ENCODE peak calls at places on chromosomes 11 and 22, in ten cellular contexts. I, Q, Y, N, R, C, K, T, L and G are unnamed samples. For H3K27me3 and H3K9me3, the result is how much of the 10 kb centered on the place peaks cover.

GRCh38 chr11:2258501-2259465 is 11.6 kb downstream of the ASCL2 start:
- DNase-seq in I (peak), Q (no peak), Y (peak), N (peak), R (no peak), C (no peak), K (peak), T (no peak), L (peak), G (no peak)

GRCh38 chr11:13955971-13956421 is 6.5 kb upstream of the SPON1 start:
- DNase-seq in I (no peak), Q (peak), Y (peak), N (peak), R (no peak), C (no peak), K (peak), T (peak), L (peak), G (peak)

GRCh38 chr11:12150831-12151382 is 40.5 kb downstream of the MICAL2 start:
- DNase-seq in I (no peak), Q (peak), Y (no peak), N (no peak), R (no peak), C (no peak), K (no peak), T (no peak), L (no peak), G (no peak)

GRCh38 chr11:96340555-96340885 is 2.5 kb downstream of the MAML2 start:
- DNase-seq in I (no peak), Q (peak), Y (no peak), N (no peak), R (no peak), C (no peak), K (no peak), T (no peak), L (no peak), G (no peak)

GRCh38 chr11:11543656-11544055 is 78.1 kb downstream of the GALNT18 start:
- DNase-seq in I (no peak), Q (no peak), Y (no peak), N (no peak), R (no peak), C (no peak), K (no peak), T (no peak), L (no peak), G (no peak)

GRCh38 chr11:50298182-50298988 is 265.7 kb downstream of the OR4C45 start:
- DNase-seq in I (no peak), Q (no peak), Y (no peak), N (no peak), R (no peak), C (no peak), K (no peak), T (peak), L (no peak), G (no peak)

GRCh38 chr11:129224538-129224937 is 32.4 kb upstream of the ARHGAP32 start:
- DNase-seq in I (no peak), Q (no peak), Y (no peak), N (no peak), R (no peak), C (no peak), K (no peak), T (no peak), L (no peak), G (no peak)

GRCh38 chr22:31082606-31083376 is 1.7 kb downstream of the SMTN start:
- DNase-seq in I (no peak), Q (peak), Y (peak), N (peak), R (peak), C (no peak), K (peak), T (peak), L (peak), G (peak)

GRCh38 chr22:49296561-49296960 is 531.1 kb downstream of the BRD1 start:
- DNase-seq in I (no peak), Q (no peak), Y (peak), N (no peak), R (no peak), C (no peak), K (peak), T (no peak), L (no peak), G (no peak)

GRCh38 chr11:45652781-45653180 is 12.6 kb downstream of the CHST1 start:
- DNase-seq in I (no peak), Q (peak), Y (peak), N (no peak), R (no peak), C (no peak), K (no peak), T (no peak), L (no peak), G (no peak)

GRCh38 chr22:38177926-38178604 is 3.6 kb downstream of the PLA2G6 start:
- DNase-seq in I (peak), Q (peak), Y (no peak), N (peak), R (peak), C (no peak), K (peak), T (peak), L (peak), G (peak)

GRCh38 chr11:119533931-119534694 is 111.1 kb upstream of the THY1 start:
- DNase-seq in I (peak), Q (peak), Y (peak), N (peak), R (peak), C (no peak), K (peak), T (peak), L (peak), G (peak)

GRCh38 chr11:80980221-80980620 is 1539.4 kb upstream of the TENM4 start:
- DNase-seq in I (no peak), Q (no peak), Y (no peak), N (no peak), R (no peak), C (no peak), K (no peak), T (no peak), L (no peak), G (no peak)

GRCh38 chr11:66365711-66366619 is 5.6 kb downstream of the SLC29A2 start:
- DNase-seq in I (no peak), Q (no peak), Y (no peak), N (peak), R (peak), C (no peak), K (no peak), T (no peak), L (no peak), G (no peak)

GRCh38 chr11:96309001-96309642 is 33.9 kb downstream of the MAML2 start:
- DNase-seq in I (no peak), Q (no peak), Y (no peak), N (no peak), R (no peak), C (no peak), K (no peak), T (no peak), L (no peak), G (no peak)

GRCh38 chr11:2576536-2576935 is 123.3 kb downstream of the KCNQ1OT1 start:
- DNase-seq in I (peak), Q (no peak), Y (peak), N (no peak), R (no peak), C (peak), K (no peak), T (no peak), L (peak), G (peak)

GRCh38 chr22:29270475-29271271 is 2.6 kb downstream of the EWSR1 start:
- DNase-seq in I (no peak), Q (peak), Y (no peak), N (no peak), R (no peak), C (no peak), K (no peak), T (no peak), L (no peak), G (no peak)

GRCh38 chr11:59173080-59173963 is 1.4 kb downstream of the DTX4 start:
- DNase-seq in I (peak), Q (peak), Y (peak), N (peak), R (peak), C (no peak), K (no peak), T (no peak), L (peak), G (no peak)

DNA sequence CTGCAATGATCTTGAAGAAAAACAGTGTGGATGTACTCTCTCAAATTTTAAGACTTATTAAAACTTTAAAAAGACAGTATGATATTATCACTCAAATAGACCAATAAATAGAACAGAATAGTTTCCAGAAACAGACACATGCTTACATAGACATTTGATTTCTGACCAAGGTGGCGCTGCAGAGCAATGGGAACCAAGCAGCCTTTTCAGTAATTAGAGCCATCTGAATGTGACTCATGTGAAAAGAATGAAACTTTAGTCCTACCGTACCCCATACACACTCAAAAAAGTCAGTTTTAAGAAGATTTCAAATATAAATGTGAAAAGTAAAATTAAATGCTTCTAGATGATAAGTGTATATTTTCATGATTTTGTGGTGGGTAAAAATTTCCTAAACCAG is 74.2 kb upstream of the MS4A8 start:
- DNase-seq in I (no peak), Q (peak), Y (peak), N (no peak), R (no peak), C (no peak), K (peak), T (no peak), L (peak), G (peak)
- TF ChIP-seq CTCF in I (no peak), Q (peak), Y (peak), N (peak), R (no peak), C (no peak), K (no peak), T (no peak), L (no peak), G (peak)

GRCh38 chr11:108916935-108917334 is 252.1 kb downstream of the DDX10 start:
- DNase-seq in I (no peak), Q (no peak), Y (no peak), N (no peak), R (no peak), C (no peak), K (no peak), T (no peak), L (no peak), G (no peak)
- H3K27me3 ChIP-seq in I (under half), Q (under half), Y (under half), N (under half), R (under half), C (under half), K (under half), T (under half), L (under half), G (under half)

GRCh38 chr11:72432347-72433287 is 1.7 kb downstream of the CLPB start:
- DNase-seq in I (no peak), Q (no peak), Y (no peak), N (no peak), R (no peak), C (no peak), K (no peak), T (no peak), L (no peak), G (no peak)
- H3K9me3 ChIP-seq in I (under half), Q (under half), Y (under half), N (under half), R (under half), C (under half), K (under half), T (under half), L (under half), G (under half)

GRCh38 chr22:19913337-19913936 is 28.1 kb upstream of the COMT start:
- DNase-seq in I (no peak), Q (no peak), Y (no peak), N (no peak), R (no peak), C (no peak), K (no peak), T (no peak), L (no peak), G (no peak)

GRCh38 chr22:19910180-19910744 is 31.3 kb upstream of the COMT start:
- DNase-seq in I (no peak), Q (no peak), Y (no peak), N (no peak), R (no peak), C (no peak), K (no peak), T (no peak), L (no peak), G (no peak)

GRCh38 chr22:19914201-19914943 is 27.2 kb upstream of the COMT start:
- DNase-seq in I (no peak), Q (no peak), Y (no peak), N (no peak), R (no peak), C (no peak), K (no peak), T (no peak), L (no peak), G (no peak)

GRCh38 chr22:19911540-19912235 is 29.9 kb upstream of the COMT start:
- DNase-seq in I (no peak), Q (no peak), Y (no peak), N (no peak), R (no peak), C (no peak), K (no peak), T (no peak), L (no peak), G (no peak)

DNA sequence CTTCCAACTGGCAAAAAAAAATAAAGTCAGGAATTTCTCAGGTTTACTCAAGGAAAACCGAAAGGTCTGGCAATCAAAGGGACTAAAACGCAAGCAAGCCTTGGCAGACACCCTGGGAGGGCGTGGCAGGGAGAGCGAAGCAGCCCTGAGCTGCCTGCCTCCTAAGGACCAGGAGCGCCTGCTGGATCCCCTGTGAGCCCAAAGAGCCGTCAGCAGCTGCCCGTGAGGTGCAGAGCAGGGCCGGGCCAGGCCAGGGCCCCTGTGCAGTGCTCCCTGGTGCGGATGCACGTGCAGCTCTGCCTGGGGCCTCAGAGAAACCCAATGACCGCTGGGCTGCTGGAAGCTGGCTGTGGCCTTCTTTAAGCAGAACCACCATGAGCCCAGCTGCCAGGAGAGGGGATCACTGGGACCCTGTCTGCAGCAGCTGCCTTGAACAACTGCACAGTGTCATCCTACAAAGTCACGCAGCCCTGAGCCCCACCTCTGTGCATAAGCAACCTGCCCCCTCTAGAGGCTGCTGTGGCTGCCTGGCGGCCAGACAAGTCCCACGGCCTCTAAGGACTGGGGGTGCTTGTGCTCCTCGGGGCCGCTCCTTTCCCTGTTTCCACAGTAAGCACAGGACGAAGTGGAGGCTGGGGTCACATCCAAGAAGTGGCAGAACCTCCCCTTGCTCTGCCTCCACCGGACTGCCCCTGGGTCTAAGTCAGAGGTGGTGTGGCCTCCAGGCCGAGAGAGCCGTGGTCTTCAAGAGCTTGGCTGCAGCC is 29.2 kb upstream of the COMT start:
- DNase-seq in I (no peak), Q (no peak), Y (peak), N (no peak), R (no peak), C (no peak), K (peak), T (no peak), L (no peak), G (no peak)
- TF ChIP-seq CTCF in I (no peak), Q (peak), Y (peak), N (no peak), R (no peak), C (no peak), K (no peak), T (no peak), L (no peak), G (no peak)

DNA sequence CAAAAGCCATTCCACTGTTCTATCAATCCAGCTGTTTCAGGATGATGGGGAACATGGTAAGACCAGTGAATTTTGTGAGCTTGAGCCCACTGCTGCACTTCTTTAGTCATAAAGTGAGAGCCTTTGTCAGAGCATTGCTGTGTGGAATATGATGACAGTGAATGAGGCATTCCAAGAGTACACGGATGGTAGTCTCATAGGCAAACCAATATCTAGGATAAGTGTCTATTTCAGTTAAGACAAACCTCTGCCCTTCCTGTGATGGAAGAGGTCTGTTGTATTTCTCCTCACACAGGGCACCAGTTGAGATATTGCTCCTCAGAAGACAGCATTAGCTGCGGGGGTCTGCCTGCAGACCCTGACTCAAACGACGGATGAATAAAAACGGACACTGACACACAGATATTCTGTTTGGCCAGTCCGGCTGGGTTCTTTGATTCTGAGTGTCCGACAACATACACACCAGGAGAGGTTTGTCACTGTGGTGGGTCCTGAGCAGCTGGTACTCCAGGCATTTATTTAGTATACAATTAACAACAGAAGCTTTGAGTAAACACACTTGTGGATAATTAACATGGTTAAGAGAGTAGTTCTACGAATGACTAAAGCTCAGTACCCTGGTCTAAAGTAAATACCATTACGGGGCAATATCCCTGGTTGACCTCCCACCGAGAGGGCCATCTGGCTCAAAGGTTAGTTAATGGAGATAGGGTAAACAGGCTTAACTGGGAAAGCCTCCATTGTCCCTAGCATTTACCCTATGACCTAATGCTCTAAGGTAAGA is 121.7 kb downstream of the ZNF280B start:
- DNase-seq in I (no peak), Q (no peak), Y (no peak), N (no peak), R (no peak), C (no peak), K (no peak), T (no peak), L (no peak), G (no peak)
- H3K27me3 ChIP-seq in I (under half), Q (under half), Y (half or more), N (under half), R (under half), C (under half), K (under half), T (half or more), L (under half), G (under half)

GRCh38 chr11:60680455-60681119 is 18.8 kb upstream of the MS4A8 start:
- DNase-seq in I (no peak), Q (no peak), Y (no peak), N (no peak), R (no peak), C (no peak), K (no peak), T (no peak), L (no peak), G (no peak)
- H3K9me3 ChIP-seq in I (under half), Q (under half), Y (under half), N (under half), R (under half), C (under half), K (under half), T (under half), L (under half), G (under half)

GRCh38 chr11:36793542-36793926 is 195.5 kb upstream of the RAG2 start:
- DNase-seq in I (no peak), Q (no peak), Y (no peak), N (no peak), R (no peak), C (no peak), K (no peak), T (no peak), L (no peak), G (no peak)
- TF ChIP-seq CTCF in I (no peak), Q (no peak), Y (peak), N (peak), R (no peak), C (no peak), K (no peak), T (no peak), L (no peak), G (peak)

GRCh38 chr11:115501895-115502589 is 2.2 kb downstream of the CADM1 start:
- DNase-seq in I (no peak), Q (peak), Y (no peak), N (no peak), R (no peak), C (no peak), K (no peak), T (no peak), L (no peak), G (peak)

GRCh38 chr11:115501504-115501894 is 2.7 kb downstream of the CADM1 start:
- DNase-seq in I (no peak), Q (no peak), Y (no peak), N (no peak), R (no peak), C (no peak), K (no peak), T (no peak), L (no peak), G (no peak)

GRCh38 chr11:115503083-115503885 is 931 bp downstream of the CADM1 start:
- DNase-seq in I (peak), Q (peak), Y (peak), N (peak), R (peak), C (peak), K (peak), T (peak), L (peak), G (peak)

GRCh38 chr11:115503886-115504278 is 333 bp downstream of the CADM1 start:
- DNase-seq in I (no peak), Q (no peak), Y (no peak), N (no peak), R (peak), C (no peak), K (no peak), T (no peak), L (no peak), G (no peak)

DNA sequence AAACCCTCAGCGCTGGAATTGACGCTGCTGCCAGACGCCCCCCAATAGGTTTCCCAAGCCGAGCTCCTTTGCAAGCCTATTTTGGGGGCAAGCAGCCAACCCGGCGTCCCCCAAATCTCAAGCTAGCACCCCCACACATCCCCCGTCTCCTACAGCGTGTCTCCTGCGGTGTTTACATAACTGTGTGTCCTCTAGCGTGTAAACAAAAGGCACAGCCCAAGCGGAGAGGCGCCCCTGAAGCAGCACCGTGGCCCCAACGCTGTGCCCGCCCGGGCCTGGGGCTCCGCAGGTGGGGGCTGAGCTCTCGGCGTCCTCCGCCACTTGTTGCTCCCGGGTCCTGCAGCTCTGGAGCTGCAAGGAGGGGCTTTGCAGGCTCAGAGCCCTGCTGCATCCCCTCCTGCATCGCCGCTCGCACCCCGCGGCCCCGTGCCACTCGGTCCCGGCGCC is 1.6 kb downstream of the CADM1 start:
- DNase-seq in I (no peak), Q (no peak), Y (no peak), N (no peak), R (no peak), C (no peak), K (no peak), T (no peak), L (no peak), G (no peak)
- H3K27me3 ChIP-seq in I (under half), Q (under half), Y (under half), N (under half), R (under half), C (under half), K (under half), T (half or more), L (under half), G (under half)

GRCh38 chr11:97871816-97872215 is 1148.9 kb upstream of the CNTN5 start:
- DNase-seq in I (no peak), Q (no peak), Y (no peak), N (no peak), R (no peak), C (no peak), K (no peak), T (no peak), L (no peak), G (no peak)
- H3K9me3 ChIP-seq in I (under half), Q (under half), Y (under half), N (under half), R (under half), C (under half), K (under half), T (under half), L (under half), G (under half)